ENCODE peak calls at places on chromosomes 12 and 14, in six cellular contexts. G is islet precursor cell; S is stimulated activated CD4-positive, alpha-beta T cell treated with anti-CD3 and anti-CD28 coated beads, Interleukin-1b, Interleukin-23, amount 100 ng/mL, for 24 hours; L is naive B cell; Y is endothelial cell of umbilical vein; O is activated T-cell treated with anti-CD3 and anti-CD28 coated beads, Interleukin-2, amount 50 U/mL, for 4 hours. Q is an unnamed sample.

GRCh38 chr12:12376636-12377448 is 20.0 kb downstream of the BORCS5 start:
- DNase-seq in G (peak), S (no peak), L (peak), Y (peak), O (no peak), Q (peak)

GRCh38 chr14:59123975-59124374 is 64.5 kb upstream of the DAAM1 start:
- DNase-seq in G (no peak), S (no peak), L (no peak), Y (no peak), O (no peak), Q (no peak)

GRCh38 chr14:91117960-91118359 is 4.1 kb downstream of the DGLUCY start:
- DNase-seq in G (no peak), S (no peak), L (no peak), Y (no peak), O (no peak), Q (no peak)

GRCh38 chr14:71163050-71163841 is 256.0 kb downstream of the PCNX1 start:
- DNase-seq in G (no peak), S (no peak), L (no peak), Y (no peak), O (no peak), Q (no peak)

GRCh38 chr12:32983968-32984367 is 87.4 kb upstream of the PKP2 start:
- DNase-seq in G (peak), S (no peak), L (no peak), Y (no peak), O (no peak), Q (no peak)

GRCh38 chr12:44307506-44308168 is 471.8 kb downstream of the TMEM117 start:
- DNase-seq in G (no peak), S (no peak), L (no peak), Y (no peak), O (no peak), Q (no peak)

GRCh38 chr12:15486859-15487258 is 164.6 kb downstream of the PTPRO start:
- DNase-seq in G (no peak), S (no peak), L (no peak), Y (no peak), O (no peak), Q (no peak)

GRCh38 chr12:57604454-57605307 is at the start of gene DTX3:
- DNase-seq in G (no peak), S (no peak), L (no peak), Y (peak), O (peak), Q (peak)

GRCh38 chr12:70831538-70831937 is 89.0 kb downstream of the PTPRR start:
- DNase-seq in G (no peak), S (no peak), L (no peak), Y (no peak), O (no peak), Q (no peak)

GRCh38 chr12:7108042-7108927 is 729 bp downstream of the C1RL start:
- DNase-seq in G (peak), S (peak), L (peak), Y (peak), O (peak), Q (peak)

GRCh38 chr12:1840981-1841425 is 20.6 kb downstream of the LRTM2 start:
- DNase-seq in G (no peak), S (no peak), L (no peak), Y (no peak), O (no peak), Q (no peak)

GRCh38 chr14:25069889-25070288 is 19.9 kb upstream of the STXBP6 start:
- DNase-seq in G (no peak), S (no peak), L (no peak), Y (no peak), O (no peak), Q (no peak)

GRCh38 chr14:64979336-64980074 is 7.2 kb upstream of the FNTB start:
- DNase-seq in G (peak), S (no peak), L (no peak), Y (no peak), O (no peak), Q (no peak)

GRCh38 chr14:77485256-77485655 is 13.4 kb downstream of the ISM2 start:
- DNase-seq in G (no peak), S (no peak), L (no peak), Y (no peak), O (no peak), Q (no peak)

GRCh38 chr12:13817131-13817530 is 164.3 kb downstream of the GRIN2B start:
- DNase-seq in G (no peak), S (no peak), L (no peak), Y (no peak), O (no peak), Q (no peak)

GRCh38 chr12:122309564-122310121 is 43.3 kb upstream of the VPS33A start:
- DNase-seq in G (peak), S (no peak), L (no peak), Y (no peak), O (no peak), Q (no peak)

GRCh38 chr14:103679351-103679750 is 35.9 kb downstream of the XRCC3 start:
- DNase-seq in G (no peak), S (no peak), L (peak), Y (peak), O (peak), Q (peak)

GRCh38 chr12:122422769-122423257 is 344 bp upstream of the CLIP1 start:
- DNase-seq in G (peak), S (peak), L (peak), Y (peak), O (peak), Q (no peak)

GRCh38 chr14:103198429-103199140 is 75.3 kb downstream of the TNFAIP2 start:
- DNase-seq in G (peak), S (no peak), L (no peak), Y (no peak), O (no peak), Q (no peak)

GRCh38 chr12:124369055-124369900 is 74.4 kb downstream of the RFLNA start:
- DNase-seq in G (no peak), S (no peak), L (no peak), Y (peak), O (no peak), Q (no peak)

GRCh38 chr12:89706551-89707348 is 1.9 kb downstream of the ATP2B1 start:
- DNase-seq in G (no peak), S (no peak), L (no peak), Y (peak), O (no peak), Q (peak)

GRCh38 chr14:69052181-69052601 is 73.1 kb upstream of the ACTN1 start:
- DNase-seq in G (no peak), S (no peak), L (no peak), Y (peak), O (no peak), Q (no peak)

GRCh38 chr14:53147893-53148292 is 5.2 kb downstream of the DDHD1 start:
- DNase-seq in G (no peak), S (no peak), L (no peak), Y (no peak), O (no peak), Q (no peak)

Q was measured in GM10248.